ENCODE peak calls at places on chromosomes 6 and 20, in seven cellular contexts. One of them, this sample, is unnamed.

GRCh38 chr6:20182926-20183521 is 29.2 kb downstream of the MBOAT1 start:
- DNase-seq in brain microvascular endothelial cell: no peak
- DNase-seq in HFFc6: no peak
- DNase-seq in WTC11: no peak
- DNase-seq in smooth muscle cell of the brain vasculature: no peak
- DNase-seq in A172: no peak
- DNase-seq in ELF-1: no peak
- DNase-seq in this sample: no peak

GRCh38 chr20:60137657-60138245 is 179.5 kb downstream of the CDH26 start:
- DNase-seq in WTC11: peak; percentile 42
- DNase-seq in ELF-1: peak; percentile 48
- DNase-seq in brain microvascular endothelial cell: peak; percentile 53
- DNase-seq in smooth muscle cell of the brain vasculature: no peak
- DNase-seq in A172: peak; percentile 9
- DNase-seq in HFFc6: no peak
- DNase-seq in this sample: no peak

GRCh38 chr20:57259179-57260021 is 7.0 kb downstream of the BMP7 start:
- DNase-seq in HFFc6: no peak
- DNase-seq in smooth muscle cell of the brain vasculature: no peak
- DNase-seq in A172: no peak
- DNase-seq in ELF-1: no peak
- DNase-seq in WTC11: no peak
- DNase-seq in brain microvascular endothelial cell: no peak
- DNase-seq in this sample: no peak

GRCh38 chr6:111591901-111592461 is 13.7 kb downstream of the TRAF3IP2 start:
- DNase-seq in smooth muscle cell of the brain vasculature: no peak
- DNase-seq in A172: no peak
- DNase-seq in ELF-1: no peak
- DNase-seq in HFFc6: peak; percentile 79
- DNase-seq in WTC11: no peak
- DNase-seq in brain microvascular endothelial cell: no peak
- DNase-seq in this sample: no peak

GRCh38 chr20:24783631-24784492 is 165.2 kb upstream of the CST7 start:
- DNase-seq in HFFc6: no peak
- DNase-seq in brain microvascular endothelial cell: no peak
- DNase-seq in smooth muscle cell of the brain vasculature: no peak
- DNase-seq in A172: no peak
- DNase-seq in ELF-1: peak; percentile 52
- DNase-seq in WTC11: peak; percentile 49
- DNase-seq in this sample: no peak

GRCh38 chr6:88472731-88473130 is 306.6 kb upstream of the CNR1 start:
- DNase-seq in A172: no peak
- DNase-seq in HFFc6: no peak
- DNase-seq in ELF-1: no peak
- DNase-seq in WTC11: no peak
- DNase-seq in brain microvascular endothelial cell: no peak
- DNase-seq in smooth muscle cell of the brain vasculature: no peak
- DNase-seq in this sample: no peak

GRCh38 chr6:81744136-81744535 is 8.3 kb downstream of the TENT5A start:
- DNase-seq in HFFc6: no peak
- DNase-seq in ELF-1: no peak
- DNase-seq in WTC11: no peak
- DNase-seq in smooth muscle cell of the brain vasculature: no peak
- DNase-seq in brain microvascular endothelial cell: no peak
- DNase-seq in A172: no peak
- DNase-seq in this sample: no peak

GRCh38 chr20:3729811-3730550 is 2.5 kb upstream of the HSPA12B start:
- DNase-seq in brain microvascular endothelial cell: no peak
- DNase-seq in HFFc6: no peak
- DNase-seq in smooth muscle cell of the brain vasculature: no peak
- DNase-seq in A172: peak; percentile 73
- DNase-seq in ELF-1: no peak
- DNase-seq in WTC11: no peak
- DNase-seq in this sample: no peak

GRCh38 chr20:9246731-9247130 is 177.8 kb downstream of the PLCB4 start:
- DNase-seq in A172: no peak
- DNase-seq in HFFc6: no peak
- DNase-seq in brain microvascular endothelial cell: no peak
- DNase-seq in smooth muscle cell of the brain vasculature: no peak
- DNase-seq in ELF-1: no peak
- DNase-seq in WTC11: no peak
- DNase-seq in this sample: no peak

GRCh38 chr6:106517699-106518098 is 111.6 kb downstream of the RTN4IP1 start:
- DNase-seq in HFFc6: no peak
- DNase-seq in A172: no peak
- DNase-seq in brain microvascular endothelial cell: no peak
- DNase-seq in ELF-1: no peak
- DNase-seq in WTC11: no peak
- DNase-seq in smooth muscle cell of the brain vasculature: no peak
- DNase-seq in this sample: no peak

GRCh38 chr6:39887692-39888450 is 46.4 kb downstream of the MOCS1 start:
- DNase-seq in A172: peak; percentile 73
- DNase-seq in WTC11: no peak
- DNase-seq in ELF-1: peak; percentile 84
- DNase-seq in HFFc6: peak; percentile 91
- DNase-seq in smooth muscle cell of the brain vasculature: peak; percentile 85
- DNase-seq in brain microvascular endothelial cell: peak; percentile 95
- DNase-seq in this sample: peak; percentile 70

GRCh38 chr6:157198425-157199279 is 124.7 kb downstream of the TMEM242 start:
- DNase-seq in ELF-1: no peak
- DNase-seq in brain microvascular endothelial cell: no peak
- DNase-seq in smooth muscle cell of the brain vasculature: no peak
- DNase-seq in HFFc6: no peak
- DNase-seq in A172: no peak
- DNase-seq in WTC11: no peak
- DNase-seq in this sample: peak; percentile 59

GRCh38 chr6:42028234-42029061 is 21.9 kb upstream of the TAF8 start:
- DNase-seq in WTC11: no peak
- DNase-seq in ELF-1: peak; percentile 80
- DNase-seq in HFFc6: no peak
- DNase-seq in smooth muscle cell of the brain vasculature: no peak
- DNase-seq in A172: peak; percentile 86
- DNase-seq in brain microvascular endothelial cell: peak; percentile 89
- DNase-seq in this sample: no peak

GRCh38 chr6:95693108-95693507 is 115.8 kb downstream of the MANEA start:
- DNase-seq in WTC11: no peak
- DNase-seq in A172: peak; percentile 29
- DNase-seq in HFFc6: no peak
- DNase-seq in brain microvascular endothelial cell: no peak
- DNase-seq in ELF-1: peak; percentile 5
- DNase-seq in smooth muscle cell of the brain vasculature: no peak
- DNase-seq in this sample: no peak

GRCh38 chr6:34004706-34005105 is 141.2 kb downstream of the GRM4 start:
- DNase-seq in HFFc6: no peak
- DNase-seq in brain microvascular endothelial cell: no peak
- DNase-seq in WTC11: no peak
- DNase-seq in A172: no peak
- DNase-seq in smooth muscle cell of the brain vasculature: no peak
- DNase-seq in ELF-1: no peak
- DNase-seq in this sample: no peak

GRCh38 chr20:25145131-25145530 is 50.4 kb upstream of the ENTPD6 start:
- DNase-seq in smooth muscle cell of the brain vasculature: no peak
- DNase-seq in HFFc6: no peak
- DNase-seq in WTC11: no peak
- DNase-seq in brain microvascular endothelial cell: no peak
- DNase-seq in A172: no peak
- DNase-seq in ELF-1: no peak
- DNase-seq in this sample: no peak

GRCh38 chr6:43723737-43724295 is 36.2 kb upstream of the MRPS18A start:
- DNase-seq in HFFc6: no peak
- DNase-seq in brain microvascular endothelial cell: peak; percentile 50
- DNase-seq in A172: peak; percentile 72
- DNase-seq in smooth muscle cell of the brain vasculature: no peak
- DNase-seq in WTC11: peak; percentile 80
- DNase-seq in ELF-1: peak; percentile 85
- DNase-seq in this sample: no peak

GRCh38 chr6:121354764-121355163 is 20.5 kb upstream of the TBC1D32 start:
- DNase-seq in ELF-1: no peak
- DNase-seq in WTC11: peak; percentile 32
- DNase-seq in brain microvascular endothelial cell: no peak
- DNase-seq in A172: no peak
- DNase-seq in smooth muscle cell of the brain vasculature: no peak
- DNase-seq in HFFc6: no peak
- DNase-seq in this sample: no peak

GRCh38 chr6:107728564-107728897 is 95.6 kb downstream of the SCML4 start:
- DNase-seq in brain microvascular endothelial cell: no peak
- DNase-seq in HFFc6: no peak
- DNase-seq in ELF-1: no peak
- DNase-seq in WTC11: no peak
- DNase-seq in smooth muscle cell of the brain vasculature: no peak
- DNase-seq in A172: no peak
- DNase-seq in this sample: no peak

GRCh38 chr6:157193443-157193996 is 129.8 kb downstream of the TMEM242 start:
- DNase-seq in HFFc6: no peak
- DNase-seq in brain microvascular endothelial cell: no peak
- DNase-seq in A172: no peak
- DNase-seq in WTC11: no peak
- DNase-seq in ELF-1: no peak
- DNase-seq in smooth muscle cell of the brain vasculature: no peak
- DNase-seq in this sample: no peak

GRCh38 chr6:119566546-119567263 is 217.1 kb upstream of the MAN1A1 start:
- DNase-seq in A172: peak; percentile 39
- DNase-seq in WTC11: no peak
- DNase-seq in ELF-1: no peak
- DNase-seq in smooth muscle cell of the brain vasculature: no peak
- DNase-seq in HFFc6: no peak
- DNase-seq in brain microvascular endothelial cell: no peak
- DNase-seq in this sample: no peak

GRCh38 chr6:3299221-3299620 is 40.5 kb downstream of the PSMG4 start:
- DNase-seq in brain microvascular endothelial cell: no peak
- DNase-seq in A172: no peak
- DNase-seq in smooth muscle cell of the brain vasculature: no peak
- DNase-seq in ELF-1: no peak
- DNase-seq in HFFc6: no peak
- DNase-seq in WTC11: no peak
- DNase-seq in this sample: no peak

GRCh38 chr6:162670345-162670744 is 57.2 kb downstream of the PRKN start:
- DNase-seq in WTC11: no peak
- DNase-seq in ELF-1: no peak
- DNase-seq in HFFc6: no peak
- DNase-seq in brain microvascular endothelial cell: no peak
- DNase-seq in smooth muscle cell of the brain vasculature: no peak
- DNase-seq in A172: no peak
- DNase-seq in this sample: no peak

GRCh38 chr6:132673376-132674094 is 14.6 kb upstream of the TAAR1 start:
- DNase-seq in A172: no peak
- DNase-seq in smooth muscle cell of the brain vasculature: no peak
- DNase-seq in HFFc6: no peak
- DNase-seq in brain microvascular endothelial cell: no peak
- DNase-seq in ELF-1: no peak
- DNase-seq in WTC11: no peak
- DNase-seq in this sample: no peak

GRCh38 chr20:2816583-2817340 is 598 bp downstream of the TMEM239 start:
- DNase-seq in brain microvascular endothelial cell: no peak
- DNase-seq in ELF-1: peak; percentile 46
- DNase-seq in HFFc6: no peak
- DNase-seq in A172: no peak
- DNase-seq in WTC11: peak; percentile 56
- DNase-seq in smooth muscle cell of the brain vasculature: no peak
- DNase-seq in this sample: no peak